ENCODE peak calls at places on chromosomes 16 and 17, in six cellular contexts. Y, S, M, G, X and A are unnamed samples.

GRCh38 chr17:82065193-82065637 is 389 bp downstream of the DUS1L start:
- DNase-seq in Y (no peak), S (peak), M (no peak), G (no peak), X (peak), A (peak)

GRCh38 chr17:72643575-72644216 is 448.8 kb downstream of the SLC39A11 start:
- DNase-seq in Y (no peak), S (no peak), M (no peak), G (no peak), X (no peak), A (no peak)

GRCh38 chr16:12679660-12680272 is 123.9 kb downstream of the CPPED1 start:
- DNase-seq in Y (no peak), S (no peak), M (no peak), G (no peak), X (no peak), A (peak)

GRCh38 chr17:81280571-81280970 is 14.5 kb downstream of the SLC38A10 start:
- DNase-seq in Y (no peak), S (no peak), M (no peak), G (no peak), X (no peak), A (no peak)

GRCh38 chr17:39739020-39739884 is 1.5 kb downstream of the GRB7 start:
- DNase-seq in Y (no peak), S (peak), M (no peak), G (no peak), X (no peak), A (no peak)

GRCh38 chr17:40559954-40560591 is 5.2 kb downstream of the CCR7 start:
- DNase-seq in Y (peak), S (peak), M (peak), G (peak), X (peak), A (peak)

GRCh38 chr17:80991645-80992076 is at the start of gene CHMP6:
- DNase-seq in Y (peak), S (peak), M (peak), G (peak), X (peak), A (peak)

GRCh38 chr16:83779881-83780280 is 27.9 kb upstream of the HSBP1 start:
- DNase-seq in Y (no peak), S (no peak), M (no peak), G (peak), X (no peak), A (peak)

GRCh38 chr16:24858219-24859041 is 12.7 kb downstream of the SLC5A11 start:
- DNase-seq in Y (no peak), S (no peak), M (peak), G (peak), X (peak), A (peak)

GRCh38 chr16:72261127-72261526 is 89.2 kb upstream of the PMFBP1 start:
- DNase-seq in Y (no peak), S (no peak), M (no peak), G (no peak), X (no peak), A (no peak)

GRCh38 chr16:5035909-5036227 is 2.1 kb upstream of the NAGPA start:
- DNase-seq in Y (no peak), S (no peak), M (no peak), G (no peak), X (no peak), A (no peak)

GRCh38 chr16:81480856-81481821 is 36.5 kb downstream of the CMIP start:
- DNase-seq in Y (no peak), S (peak), M (no peak), G (peak), X (no peak), A (peak)

GRCh38 chr17:77281024-77281903 is 140.5 kb downstream of the SEC14L1 start:
- DNase-seq in Y (peak), S (peak), M (peak), G (no peak), X (peak), A (peak)

GRCh38 chr17:1730345-1731193 is 6.1 kb downstream of the WDR81 start:
- DNase-seq in Y (no peak), S (no peak), M (no peak), G (peak), X (no peak), A (peak)

GRCh38 chr17:11644265-11645212 is 46.3 kb downstream of the DNAH9 start:
- DNase-seq in Y (peak), S (peak), M (no peak), G (peak), X (peak), A (peak)

GRCh38 chr16:25060920-25061319 is 45.8 kb upstream of the ARHGAP17 start:
- DNase-seq in Y (no peak), S (no peak), M (no peak), G (no peak), X (no peak), A (peak)

GRCh38 chr17:39264119-39264518 is 38.4 kb upstream of the STAC2 start:
- DNase-seq in Y (no peak), S (no peak), M (no peak), G (peak), X (no peak), A (no peak)